ENCODE peak calls at places on chromosomes 16 and 17, in nine cellular contexts. One of them, this sample, is unnamed.

GRCh38 chr17:77763575-77763974 is 194.9 kb upstream of the TNRC6C start:
- DNase-seq in stimulated activated CD8-positive, alpha-beta memory T cell treated with anti-CD3 and anti-CD28 coated beads, Interleukin-7, amount 100 ng/mL, for 24 hours: no peak
- DNase-seq in CD4-positive, alpha-beta memory T cell: no peak
- DNase-seq in heart right ventricle: no peak
- DNase-seq in lung microvascular endothelial cell: no peak
- DNase-seq in dorsolateral prefrontal cortex: no peak
- DNase-seq in lung: no peak
- DNase-seq in stimulated activated naive CD8-positive, alpha-beta T cell treated with anti-CD3 and anti-CD28 coated beads, Interleukin-15, amount 100 ng/mL, for 72 hours: no peak
- DNase-seq in stimulated activated CD4-positive, alpha-beta T cell treated with anti-CD3 and anti-CD28 coated beads, Interleukin-15, amount 100 ng/mL, for 1 hour: no peak
- DNase-seq in this sample: no peak

GRCh38 chr16:86604436-86605220 is 26.3 kb downstream of the FOXL1 start:
- DNase-seq in stimulated activated CD8-positive, alpha-beta memory T cell treated with anti-CD3 and anti-CD28 coated beads, Interleukin-7, amount 100 ng/mL, for 24 hours: no peak
- DNase-seq in CD4-positive, alpha-beta memory T cell: peak
- DNase-seq in heart right ventricle: no peak
- DNase-seq in lung microvascular endothelial cell: no peak
- DNase-seq in dorsolateral prefrontal cortex: no peak
- DNase-seq in lung: no peak
- DNase-seq in stimulated activated naive CD8-positive, alpha-beta T cell treated with anti-CD3 and anti-CD28 coated beads, Interleukin-15, amount 100 ng/mL, for 72 hours: peak
- DNase-seq in stimulated activated CD4-positive, alpha-beta T cell treated with anti-CD3 and anti-CD28 coated beads, Interleukin-15, amount 100 ng/mL, for 1 hour: peak
- DNase-seq in this sample: no peak

GRCh38 chr17:82272495-82273326 is 789 bp downstream of the CSNK1D start:
- DNase-seq in stimulated activated CD8-positive, alpha-beta memory T cell treated with anti-CD3 and anti-CD28 coated beads, Interleukin-7, amount 100 ng/mL, for 24 hours: no peak
- DNase-seq in CD4-positive, alpha-beta memory T cell: peak
- DNase-seq in heart right ventricle: peak
- DNase-seq in lung microvascular endothelial cell: no peak
- DNase-seq in dorsolateral prefrontal cortex: no peak
- DNase-seq in lung: peak
- DNase-seq in stimulated activated naive CD8-positive, alpha-beta T cell treated with anti-CD3 and anti-CD28 coated beads, Interleukin-15, amount 100 ng/mL, for 72 hours: peak
- DNase-seq in stimulated activated CD4-positive, alpha-beta T cell treated with anti-CD3 and anti-CD28 coated beads, Interleukin-15, amount 100 ng/mL, for 1 hour: peak
- DNase-seq in this sample: peak

GRCh38 chr17:7729841-7730240 is 12.3 kb downstream of the DNAH2 start:
- DNase-seq in stimulated activated CD8-positive, alpha-beta memory T cell treated with anti-CD3 and anti-CD28 coated beads, Interleukin-7, amount 100 ng/mL, for 24 hours: no peak
- DNase-seq in CD4-positive, alpha-beta memory T cell: no peak
- DNase-seq in heart right ventricle: no peak
- DNase-seq in lung microvascular endothelial cell: no peak
- DNase-seq in dorsolateral prefrontal cortex: no peak
- DNase-seq in lung: no peak
- DNase-seq in stimulated activated naive CD8-positive, alpha-beta T cell treated with anti-CD3 and anti-CD28 coated beads, Interleukin-15, amount 100 ng/mL, for 72 hours: no peak
- DNase-seq in stimulated activated CD4-positive, alpha-beta T cell treated with anti-CD3 and anti-CD28 coated beads, Interleukin-15, amount 100 ng/mL, for 1 hour: no peak
- DNase-seq in this sample: no peak

GRCh38 chr17:28760987-28761562 is 17.3 kb downstream of the TRAF4 start:
- DNase-seq in stimulated activated CD8-positive, alpha-beta memory T cell treated with anti-CD3 and anti-CD28 coated beads, Interleukin-7, amount 100 ng/mL, for 24 hours: no peak
- DNase-seq in CD4-positive, alpha-beta memory T cell: no peak
- DNase-seq in heart right ventricle: peak
- DNase-seq in lung microvascular endothelial cell: peak
- DNase-seq in dorsolateral prefrontal cortex: no peak
- DNase-seq in lung: peak
- DNase-seq in stimulated activated naive CD8-positive, alpha-beta T cell treated with anti-CD3 and anti-CD28 coated beads, Interleukin-15, amount 100 ng/mL, for 72 hours: no peak
- DNase-seq in stimulated activated CD4-positive, alpha-beta T cell treated with anti-CD3 and anti-CD28 coated beads, Interleukin-15, amount 100 ng/mL, for 1 hour: no peak
- DNase-seq in this sample: no peak

GRCh38 chr16:87178977-87179376 is 138.2 kb downstream of the C16orf95 start:
- DNase-seq in stimulated activated CD8-positive, alpha-beta memory T cell treated with anti-CD3 and anti-CD28 coated beads, Interleukin-7, amount 100 ng/mL, for 24 hours: no peak
- DNase-seq in CD4-positive, alpha-beta memory T cell: no peak
- DNase-seq in heart right ventricle: peak
- DNase-seq in lung microvascular endothelial cell: peak
- DNase-seq in dorsolateral prefrontal cortex: no peak
- DNase-seq in lung: peak
- DNase-seq in stimulated activated naive CD8-positive, alpha-beta T cell treated with anti-CD3 and anti-CD28 coated beads, Interleukin-15, amount 100 ng/mL, for 72 hours: no peak
- DNase-seq in stimulated activated CD4-positive, alpha-beta T cell treated with anti-CD3 and anti-CD28 coated beads, Interleukin-15, amount 100 ng/mL, for 1 hour: no peak
- DNase-seq in this sample: no peak

GRCh38 chr17:58535431-58535830 is 21.0 kb upstream of the MTMR4 start:
- DNase-seq in stimulated activated CD8-positive, alpha-beta memory T cell treated with anti-CD3 and anti-CD28 coated beads, Interleukin-7, amount 100 ng/mL, for 24 hours: no peak
- DNase-seq in CD4-positive, alpha-beta memory T cell: no peak
- DNase-seq in heart right ventricle: no peak
- DNase-seq in lung microvascular endothelial cell: no peak
- DNase-seq in dorsolateral prefrontal cortex: no peak
- DNase-seq in lung: no peak
- DNase-seq in stimulated activated naive CD8-positive, alpha-beta T cell treated with anti-CD3 and anti-CD28 coated beads, Interleukin-15, amount 100 ng/mL, for 72 hours: no peak
- DNase-seq in stimulated activated CD4-positive, alpha-beta T cell treated with anti-CD3 and anti-CD28 coated beads, Interleukin-15, amount 100 ng/mL, for 1 hour: no peak
- DNase-seq in this sample: no peak

GRCh38 chr17:58200024-58200633 is 7.6 kb downstream of the EPX start:
- DNase-seq in stimulated activated CD8-positive, alpha-beta memory T cell treated with anti-CD3 and anti-CD28 coated beads, Interleukin-7, amount 100 ng/mL, for 24 hours: peak
- DNase-seq in CD4-positive, alpha-beta memory T cell: no peak
- DNase-seq in heart right ventricle: no peak
- DNase-seq in lung microvascular endothelial cell: peak
- DNase-seq in dorsolateral prefrontal cortex: no peak
- DNase-seq in lung: peak
- DNase-seq in stimulated activated naive CD8-positive, alpha-beta T cell treated with anti-CD3 and anti-CD28 coated beads, Interleukin-15, amount 100 ng/mL, for 72 hours: peak
- DNase-seq in stimulated activated CD4-positive, alpha-beta T cell treated with anti-CD3 and anti-CD28 coated beads, Interleukin-15, amount 100 ng/mL, for 1 hour: peak
- DNase-seq in this sample: no peak